ENCODE peak calls at places on chromosomes 6 and 20, in five cellular contexts. F is heart left ventricle, G is body of pancreas, T is right lobe of liver, L is prostate gland. B is an unnamed sample. For H3K4me1, the result is how much of the 10 kb centered on the place peaks cover.

GRCh38 chr6:169986171-169986847 is 234.9 kb downstream of the ERMARD start:
- DNase-seq in F (peak), G (no peak), T (peak), L (no peak), B (peak)

GRCh38 chr6:92267335-92267734 is 1152.0 kb downstream of the EPHA7 start:
- DNase-seq in F (no peak), G (no peak), T (no peak), L (no peak), B (no peak)

GRCh38 chr6:137631323-137631722 is 137.1 kb upstream of the OLIG3 start:
- DNase-seq in F (no peak), G (no peak), T (no peak), L (no peak), B (no peak)

GRCh38 chr20:47610247-47610944 is 108.7 kb downstream of the NCOA3 start:
- DNase-seq in F (peak), G (peak), T (no peak), L (no peak), B (no peak)

GRCh38 chr6:90049295-90049694 is 155.0 kb downstream of the GJA10 start:
- DNase-seq in F (no peak), G (no peak), T (no peak), L (no peak), B (no peak)

GRCh38 chr6:144248470-144249301 is 36.4 kb upstream of the UTRN start:
- DNase-seq in F (no peak), G (no peak), T (no peak), L (no peak), B (no peak)

GRCh38 chr6:127969701-127970100 is 68.8 kb upstream of the THEMIS start:
- DNase-seq in F (no peak), G (no peak), T (no peak), L (no peak), B (no peak)

GRCh38 chr6:71289039-71289801 is 609 bp downstream of the OGFRL1 start:
- DNase-seq in F (peak), G (peak), T (peak), L (peak), B (no peak)

GRCh38 chr6:75296811-75297779 is 12.5 kb upstream of the TMEM30A start:
- DNase-seq in F (no peak), G (no peak), T (no peak), L (no peak), B (no peak)

GRCh38 chr20:22775671-22776139 is 191.3 kb upstream of the FOXA2 start:
- DNase-seq in F (no peak), G (no peak), T (no peak), L (no peak), B (no peak)

GRCh38 chr20:3158968-3159431 is 665 bp downstream of the FASTKD5 start:
- DNase-seq in F (no peak), G (no peak), T (no peak), L (no peak), B (no peak)

GRCh38 chr6:155325700-155326516 is 11.6 kb upstream of the TFB1M start:
- DNase-seq in F (no peak), G (no peak), T (no peak), L (no peak), B (no peak)

GRCh38 chr6:1834231-1834630 is 224.5 kb downstream of the FOXC1 start:
- DNase-seq in F (no peak), G (no peak), T (no peak), L (no peak), B (no peak)
- TF ChIP-seq POLR2A in F (no peak), G (no peak), T (no peak), L (no peak), B (no peak)

GRCh38 chr20:44422083-44422482 is 53.6 kb upstream of the TTPAL start:
- DNase-seq in F (no peak), G (no peak), T (no peak), L (no peak), B (no peak)
- H3K4me1 ChIP-seq in F (under half), G (under half), T (under half), L (under half), B (under half)

GRCh38 chr6:147142684-147143245 is 61.5 kb upstream of the STXBP5 start:
- DNase-seq in F (no peak), G (no peak), T (no peak), L (no peak), B (no peak)

GRCh38 chr6:147135211-147135672 is 69.0 kb upstream of the STXBP5 start:
- DNase-seq in F (peak), G (peak), T (no peak), L (no peak), B (no peak)

GRCh38 chr6:147136057-147136456 is 68.2 kb upstream of the STXBP5 start:
- DNase-seq in F (no peak), G (no peak), T (no peak), L (no peak), B (no peak)

GRCh38 chr6:147141690-147142308 is 62.4 kb upstream of the STXBP5 start:
- DNase-seq in F (no peak), G (no peak), T (no peak), L (no peak), B (no peak)

GRCh38 chr6:147138841-147139240 is 65.4 kb upstream of the STXBP5 start:
- DNase-seq in F (no peak), G (peak), T (no peak), L (no peak), B (no peak)
- TF ChIP-seq POLR2A in F (no peak), G (no peak), T (no peak), L (no peak), B (no peak)

GRCh38 chr20:31677553-31678260 is 40.0 kb downstream of the COX4I2 start:
- DNase-seq in F (no peak), G (no peak), T (no peak), L (no peak), B (no peak)
- H3K4me1 ChIP-seq in F (under half), G (half or more), T (under half), L (under half), B (under half)

B was measured in breast epithelium.